ENCODE peak calls at places on chromosome 15, in nine cellular contexts. H is tibial artery, U is fibroblast of mammary gland, V is GM12892, Q is substantia nigra, J is WTC11, P is GM23248, L is HTR-8/SVneo, E is fibroblast of pulmonary artery. M is an unnamed sample.

GRCh38 chr15:56774356-56774755 is 41.0 kb upstream of the ZNF280D start:
- DNase-seq in H (no peak), U (no peak), V (no peak), Q (no peak), J (no peak), P (no peak), L (no peak), E (no peak), M (no peak)

GRCh38 chr15:79816565-79816964 is 80.2 kb downstream of the MTHFS start:
- DNase-seq in H (no peak), U (no peak), V (no peak), Q (no peak), J (no peak), P (no peak), L (no peak), E (no peak), M (no peak)

GRCh38 chr15:90957105-90957790 is 2.6 kb downstream of the RCCD1 start:
- DNase-seq in H (no peak), U (peak), V (no peak), Q (no peak), J (peak), P (peak), L (peak), E (peak), M (no peak)

GRCh38 chr15:50907866-50908208 is 646 bp upstream of the AP4E1 start:
- DNase-seq in H (no peak), U (peak), V (no peak), Q (peak), J (peak), P (peak), L (no peak), E (peak), M (no peak)

GRCh38 chr15:27797765-27798164 is 301.4 kb downstream of the OCA2 start:
- DNase-seq in H (no peak), U (no peak), V (no peak), Q (no peak), J (no peak), P (no peak), L (no peak), E (no peak), M (peak)

GRCh38 chr15:31104048-31104447 is 2.5 kb upstream of the TRPM1 start:
- DNase-seq in H (no peak), U (no peak), V (no peak), Q (no peak), J (no peak), P (no peak), L (no peak), E (no peak), M (no peak)

GRCh38 chr15:83716605-83717004 is 62.7 kb downstream of the ADAMTSL3 start:
- DNase-seq in H (no peak), U (no peak), V (no peak), Q (no peak), J (no peak), P (no peak), L (no peak), E (no peak), M (no peak)

GRCh38 chr15:64717130-64717529 is 58.3 kb downstream of the RBPMS2 start:
- DNase-seq in H (no peak), U (no peak), V (no peak), Q (no peak), J (no peak), P (no peak), L (no peak), E (no peak), M (no peak)

GRCh38 chr15:100111103-100112060 is 230.4 kb downstream of the ADAMTS17 start:
- DNase-seq in H (peak), U (peak), V (no peak), Q (peak), J (no peak), P (peak), L (peak), E (peak), M (no peak)

GRCh38 chr15:79682285-79682684 is 214.5 kb downstream of the MTHFS start:
- DNase-seq in H (no peak), U (peak), V (no peak), Q (peak), J (no peak), P (peak), L (peak), E (peak), M (no peak)

GRCh38 chr15:59321000-59321689 is 51.5 kb downstream of the MYO1E start:
- DNase-seq in H (no peak), U (no peak), V (no peak), Q (no peak), J (no peak), P (no peak), L (no peak), E (no peak), M (no peak)

GRCh38 chr15:29438714-29439076 is 169.1 kb upstream of the NSMCE3 start:
- DNase-seq in H (no peak), U (no peak), V (no peak), Q (no peak), J (no peak), P (no peak), L (no peak), E (no peak), M (no peak)

GRCh38 chr15:63430766-63431451 is 49.3 kb upstream of the CA12 start:
- DNase-seq in H (no peak), U (peak), V (no peak), Q (no peak), J (no peak), P (peak), L (no peak), E (no peak), M (no peak)

GRCh38 chr15:70859998-70860397 is 6.0 kb upstream of the LARP6 start:
- DNase-seq in H (no peak), U (no peak), V (no peak), Q (no peak), J (no peak), P (no peak), L (no peak), E (no peak), M (no peak)

GRCh38 chr15:85646538-85647091 is 148.1 kb downstream of the KLHL25 start:
- DNase-seq in H (no peak), U (peak), V (no peak), Q (no peak), J (no peak), P (peak), L (no peak), E (no peak), M (no peak)

M was measured in caudate nucleus.